ENCODE peak calls at places on chromosomes 2 and 18, in five cellular contexts. Z is ovary, T is astrocyte, K is left lung, O is Panc1. M is an unnamed sample. For H3K4me1, the result is how much of the 10 kb centered on the place peaks cover.

GRCh38 chr18:36650906-36651305 is 177.9 kb downstream of the TPGS2 start:
- DNase-seq in T (no peak), K (no peak), Z (no peak), O (no peak), M (no peak)

GRCh38 chr2:160584972-160585494 is 91.4 kb upstream of the RBMS1 start:
- DNase-seq in Z (no peak), O (no peak), T (peak), K (no peak), M (peak)

GRCh38 chr2:171102802-171103201 is 57.9 kb downstream of the TLK1 start:
- DNase-seq in Z (no peak), K (no peak), T (no peak), O (no peak), M (no peak)

GRCh38 chr2:214649440-214650205 is 159.9 kb downstream of the BARD1 start:
- DNase-seq in K (no peak), Z (no peak), T (peak), O (no peak), M (no peak)

GRCh38 chr2:1707771-1708351 is 36.5 kb downstream of the PXDN start:
- DNase-seq in T (peak), K (peak), Z (peak), O (no peak), M (peak)

GRCh38 chr2:21261591-21261990 is 137.8 kb downstream of the TDRD15 start:
- DNase-seq in T (no peak), Z (no peak), O (no peak), K (no peak), M (no peak)

GRCh38 chr2:170587937-170588336 is 127.2 kb upstream of the SP5 start:
- DNase-seq in K (no peak), T (no peak), O (no peak), Z (no peak), M (no peak)

GRCh38 chr2:155418753-155419152 is 720.3 kb downstream of the KCNJ3 start:
- DNase-seq in O (no peak), T (no peak), K (no peak), Z (no peak), M (no peak)

GRCh38 chr2:74417763-74418162 is 3.7 kb downstream of the C2orf81 start:
- DNase-seq in T (no peak), Z (no peak), K (no peak), O (no peak), M (no peak)

GRCh38 chr2:14516844-14517243 is 115.7 kb upstream of the LRATD1 start:
- DNase-seq in T (peak), Z (no peak), O (no peak), K (no peak), M (no peak)

GRCh38 chr2:15940661-15941482 is 522 bp downstream of the MYCN start:
- DNase-seq in T (no peak), Z (no peak), O (no peak), K (no peak), M (no peak)

GRCh38 chr2:53202063-53202462 is 565.5 kb upstream of the CHAC2 start:
- DNase-seq in O (peak), K (no peak), T (peak), Z (no peak), M (no peak)

GRCh38 chr2:38037757-38038615 is 38.0 kb downstream of the CYP1B1 start:
- DNase-seq in K (peak), T (peak), O (no peak), Z (peak), M (no peak)
- H3K4me3 ChIP-seq in K (peak), T (peak), O (peak), Z (peak), M (peak)

DNA sequence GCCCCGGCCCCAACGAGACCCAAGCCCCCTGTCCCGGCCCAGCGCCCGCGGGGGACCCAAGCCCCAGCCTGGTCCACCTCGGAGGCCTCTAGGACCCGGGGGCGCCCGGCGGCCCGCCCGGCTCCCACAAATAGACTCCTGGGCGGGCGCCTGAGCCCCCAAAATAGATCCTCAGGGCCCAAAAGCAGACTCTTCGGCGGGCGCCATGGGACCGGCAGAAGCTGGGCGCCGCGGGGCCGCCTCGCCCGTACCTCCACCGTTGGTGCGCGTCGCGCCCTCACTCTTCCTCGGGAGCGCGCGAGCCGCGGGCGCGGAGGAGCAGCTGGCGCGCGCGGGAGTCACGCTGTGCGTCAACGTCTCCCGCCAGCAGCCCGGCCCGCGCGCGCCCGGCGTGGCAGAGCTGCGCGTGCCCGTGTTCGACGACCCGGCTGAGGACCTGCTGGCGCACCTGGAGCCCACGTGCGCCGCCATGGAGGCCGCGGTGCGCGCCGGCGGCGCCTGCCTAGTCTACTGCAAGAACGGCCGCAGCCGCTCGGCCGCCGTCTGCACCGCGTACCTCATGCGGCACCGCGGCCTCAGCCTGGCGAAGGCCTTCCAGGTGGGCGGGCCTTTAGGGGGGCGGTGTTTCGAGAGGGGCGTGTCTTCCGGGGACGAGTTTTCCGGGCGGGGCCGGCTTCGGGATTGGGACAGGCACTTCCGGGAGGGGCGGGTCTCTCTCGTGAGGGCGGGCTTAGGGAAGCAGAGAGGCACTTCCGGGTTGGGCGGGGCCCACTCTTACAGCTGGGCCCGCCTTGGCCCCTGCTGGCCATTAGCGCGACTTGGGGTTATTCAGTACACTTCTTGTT is 545 bp downstream of the DUSP28 start:
- DNase-seq in K (peak), O (peak), T (peak), Z (peak), M (peak)
- TF ChIP-seq CTCF in K (no peak), O (peak), T (no peak), Z (peak), M (peak)

GRCh38 chr2:101815154-101815553 is 117.6 kb downstream of the MAP4K4 start:
- DNase-seq in K (no peak), Z (no peak), O (no peak), T (no peak), M (no peak)
- H3K4me1 ChIP-seq in K (under half), Z (under half), O (under half), T (under half), M (under half)

GRCh38 chr2:201120500-201120899 is 4.5 kb downstream of the CFLAR start:
- DNase-seq in O (no peak), Z (no peak), T (no peak), K (no peak), M (no peak)
- H3K4me3 ChIP-seq in O (peak), Z (peak), T (no peak), K (peak), M (peak)

DNA sequence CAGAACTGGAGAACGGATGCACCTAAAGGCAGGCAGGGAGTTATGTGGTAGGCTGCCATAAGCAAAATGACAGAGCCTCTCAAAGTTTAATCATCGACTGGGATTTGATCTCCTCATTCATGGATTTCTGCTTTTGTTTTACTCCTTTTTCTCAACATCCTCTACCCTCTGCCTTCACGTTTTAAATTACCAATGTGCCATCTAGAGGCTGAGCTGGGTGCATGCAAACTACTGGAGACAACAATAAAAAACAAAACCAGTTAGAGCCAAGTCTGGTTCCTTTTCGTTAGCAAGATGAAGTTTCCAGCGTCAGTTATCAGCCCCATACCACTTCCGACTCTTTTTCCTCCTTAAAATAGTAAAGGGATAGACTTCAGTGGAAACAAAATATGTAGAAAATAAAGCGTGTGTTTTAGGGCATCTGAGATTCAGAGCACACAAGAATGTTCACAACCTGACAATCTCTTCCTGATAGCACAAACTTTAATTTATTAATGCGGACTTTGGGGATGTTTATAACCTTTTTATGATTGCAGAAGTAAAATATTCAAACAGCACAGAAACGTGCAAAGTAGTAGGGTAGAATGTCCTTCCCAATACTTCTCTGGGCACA is 117.0 kb downstream of the LAMA1 start:
- DNase-seq in Z (no peak), O (peak), T (no peak), K (no peak), M (no peak)
- TF ChIP-seq CTCF in Z (no peak), O (peak), T (peak), K (peak), M (peak)

M was measured in upper lobe of right lung.